ENCODE peak calls at places on chromosome 6, in seven cellular contexts. One of them, this sample, is unnamed.

GRCh38 chr6:144285798-144286502 is 815 bp downstream of the UTRN start:
- DNase-seq in neural progenitor cell: peak; percentile 71
- DNase-seq in PC-3: peak; percentile 57
- DNase-seq in HCT116: no peak
- DNase-seq in MM.1S: no peak
- DNase-seq in GM23338: peak; percentile 65
- DNase-seq in OCI-LY7: no peak
- DNase-seq in this sample: peak; percentile 74

GRCh38 chr6:62272118-62272517 is 13.9 kb downstream of the KHDRBS2 start:
- DNase-seq in neural progenitor cell: no peak
- DNase-seq in PC-3: peak; percentile 2
- DNase-seq in HCT116: no peak
- DNase-seq in MM.1S: no peak
- DNase-seq in GM23338: no peak
- DNase-seq in OCI-LY7: no peak
- DNase-seq in this sample: no peak

GRCh38 chr6:54335871-54336270 is 27.6 kb downstream of the TINAG start:
- DNase-seq in neural progenitor cell: no peak
- DNase-seq in PC-3: peak; percentile 95
- DNase-seq in HCT116: peak; percentile 78
- DNase-seq in MM.1S: no peak
- DNase-seq in GM23338: peak; percentile 34
- DNase-seq in OCI-LY7: no peak
- DNase-seq in this sample: peak; percentile 92

GRCh38 chr6:228881-229651 is 63.2 kb upstream of the DUSP22 start:
- DNase-seq in neural progenitor cell: no peak
- DNase-seq in PC-3: no peak
- DNase-seq in HCT116: no peak
- DNase-seq in MM.1S: peak; percentile 31
- DNase-seq in GM23338: no peak
- DNase-seq in OCI-LY7: no peak
- DNase-seq in this sample: no peak

GRCh38 chr6:158021376-158021775 is 39.7 kb downstream of the SYNJ2 start:
- DNase-seq in neural progenitor cell: no peak
- DNase-seq in PC-3: no peak
- DNase-seq in HCT116: no peak
- DNase-seq in MM.1S: no peak
- DNase-seq in GM23338: no peak
- DNase-seq in OCI-LY7: no peak
- DNase-seq in this sample: no peak

GRCh38 chr6:112183271-112183671 is 71.1 kb downstream of the LAMA4 start:
- DNase-seq in neural progenitor cell: no peak
- DNase-seq in PC-3: no peak
- DNase-seq in HCT116: no peak
- DNase-seq in MM.1S: no peak
- DNase-seq in GM23338: no peak
- DNase-seq in OCI-LY7: no peak
- DNase-seq in this sample: no peak

GRCh38 chr6:169984181-169985120 is 233.0 kb downstream of the ERMARD start:
- DNase-seq in neural progenitor cell: no peak
- DNase-seq in PC-3: no peak
- DNase-seq in HCT116: no peak
- DNase-seq in MM.1S: no peak
- DNase-seq in GM23338: no peak
- DNase-seq in OCI-LY7: no peak
- DNase-seq in this sample: no peak

GRCh38 chr6:165768961-165769360 is 105.9 kb upstream of the PDE10A start:
- DNase-seq in neural progenitor cell: no peak
- DNase-seq in PC-3: no peak
- DNase-seq in HCT116: no peak
- DNase-seq in MM.1S: no peak
- DNase-seq in GM23338: no peak
- DNase-seq in OCI-LY7: no peak
- DNase-seq in this sample: no peak

GRCh38 chr6:56314683-56315523 is 67.5 kb upstream of the COL21A1 start:
- DNase-seq in neural progenitor cell: peak; percentile 58
- DNase-seq in PC-3: peak; percentile 81
- DNase-seq in HCT116: peak; percentile 52
- DNase-seq in MM.1S: peak; percentile 40
- DNase-seq in GM23338: peak; percentile 77
- DNase-seq in OCI-LY7: peak; percentile 31
- DNase-seq in this sample: peak; percentile 57

GRCh38 chr6:139473239-139473701 is 98.8 kb upstream of the CITED2 start:
- DNase-seq in neural progenitor cell: peak; percentile 57
- DNase-seq in PC-3: no peak
- DNase-seq in HCT116: no peak
- DNase-seq in MM.1S: no peak
- DNase-seq in GM23338: peak; percentile 34
- DNase-seq in OCI-LY7: no peak
- DNase-seq in this sample: peak; percentile 53

GRCh38 chr6:144151010-144151727 is 852 bp downstream of the STX11 start:
- DNase-seq in neural progenitor cell: peak; percentile 15
- DNase-seq in PC-3: peak; percentile 13
- DNase-seq in HCT116: no peak
- DNase-seq in MM.1S: peak; percentile 49
- DNase-seq in GM23338: peak; percentile 9
- DNase-seq in OCI-LY7: peak; percentile 5
- DNase-seq in this sample: peak; percentile 59

GRCh38 chr6:30744054-30744805 is at the start of gene IER3:
- DNase-seq in neural progenitor cell: peak; percentile 88
- DNase-seq in PC-3: peak; percentile 90
- DNase-seq in HCT116: peak; percentile 96
- DNase-seq in MM.1S: peak; percentile 79
- DNase-seq in GM23338: peak; percentile 96
- DNase-seq in OCI-LY7: peak; percentile 67
- DNase-seq in this sample: peak; percentile 95

GRCh38 chr6:15876406-15876805 is 213.6 kb upstream of the DTNBP1 start:
- DNase-seq in neural progenitor cell: no peak
- DNase-seq in PC-3: peak; percentile 95
- DNase-seq in HCT116: no peak
- DNase-seq in MM.1S: no peak
- DNase-seq in GM23338: no peak
- DNase-seq in OCI-LY7: no peak
- DNase-seq in this sample: peak; percentile 84

GRCh38 chr6:170545405-170545804 is 7.7 kb downstream of the PSMB1 start:
- DNase-seq in neural progenitor cell: no peak
- DNase-seq in PC-3: no peak
- DNase-seq in HCT116: no peak
- DNase-seq in MM.1S: no peak
- DNase-seq in GM23338: no peak
- DNase-seq in OCI-LY7: no peak
- DNase-seq in this sample: no peak

GRCh38 chr6:91631227-91631626 is 1044.4 kb upstream of the MAP3K7 start:
- DNase-seq in neural progenitor cell: no peak
- DNase-seq in PC-3: no peak
- DNase-seq in HCT116: no peak
- DNase-seq in MM.1S: no peak
- DNase-seq in GM23338: no peak
- DNase-seq in OCI-LY7: no peak
- DNase-seq in this sample: no peak

GRCh38 chr6:31736768-31737314 is 511 bp upstream of the CLIC1 start:
- DNase-seq in neural progenitor cell: peak; percentile 41
- DNase-seq in PC-3: no peak
- DNase-seq in HCT116: no peak
- DNase-seq in MM.1S: no peak
- DNase-seq in GM23338: no peak
- DNase-seq in OCI-LY7: no peak
- DNase-seq in this sample: peak; percentile 27

GRCh38 chr6:45843848-45844521 is 171.7 kb downstream of the CLIC5 start:
- DNase-seq in neural progenitor cell: no peak
- DNase-seq in PC-3: no peak
- DNase-seq in HCT116: no peak
- DNase-seq in MM.1S: no peak
- DNase-seq in GM23338: no peak
- DNase-seq in OCI-LY7: no peak
- DNase-seq in this sample: peak; percentile 56

GRCh38 chr6:46882622-46883021 is 39.1 kb downstream of the ADGRF5 start:
- DNase-seq in neural progenitor cell: no peak
- DNase-seq in PC-3: no peak
- DNase-seq in HCT116: no peak
- DNase-seq in MM.1S: no peak
- DNase-seq in GM23338: no peak
- DNase-seq in OCI-LY7: no peak
- DNase-seq in this sample: no peak

GRCh38 chr6:42403415-42403814 is 48.3 kb downstream of the TRERF1 start:
- DNase-seq in neural progenitor cell: peak; percentile 42
- DNase-seq in PC-3: no peak
- DNase-seq in HCT116: no peak
- DNase-seq in MM.1S: no peak
- DNase-seq in GM23338: no peak
- DNase-seq in OCI-LY7: no peak
- DNase-seq in this sample: peak; percentile 40

GRCh38 chr6:3899061-3899460 is 49.9 kb downstream of the FAM50B start:
- DNase-seq in neural progenitor cell: no peak
- DNase-seq in PC-3: no peak
- DNase-seq in HCT116: no peak
- DNase-seq in MM.1S: no peak
- DNase-seq in GM23338: no peak
- DNase-seq in OCI-LY7: no peak
- DNase-seq in this sample: peak; percentile 6

GRCh38 chr6:83309344-83309743 is 116.2 kb downstream of the RWDD2A start:
- DNase-seq in neural progenitor cell: no peak
- DNase-seq in PC-3: no peak
- DNase-seq in HCT116: no peak
- DNase-seq in MM.1S: no peak
- DNase-seq in GM23338: no peak
- DNase-seq in OCI-LY7: no peak
- DNase-seq in this sample: no peak

GRCh38 chr6:3999800-4000661 is 78.9 kb downstream of the FAM217A start:
- DNase-seq in neural progenitor cell: peak; percentile 31
- DNase-seq in PC-3: no peak
- DNase-seq in HCT116: no peak
- DNase-seq in MM.1S: no peak
- DNase-seq in GM23338: peak; percentile 35
- DNase-seq in OCI-LY7: no peak
- DNase-seq in this sample: peak; percentile 42

GRCh38 chr6:108942556-108943492 is 94.6 kb downstream of the ARMC2 start:
- DNase-seq in neural progenitor cell: no peak
- DNase-seq in PC-3: no peak
- DNase-seq in HCT116: no peak
- DNase-seq in MM.1S: peak; percentile 56
- DNase-seq in GM23338: no peak
- DNase-seq in OCI-LY7: peak; percentile 57
- DNase-seq in this sample: no peak

GRCh38 chr6:149938571-149939462 is 3.0 kb upstream of the ULBP2 start:
- DNase-seq in neural progenitor cell: no peak
- DNase-seq in PC-3: peak; percentile 27
- DNase-seq in HCT116: no peak
- DNase-seq in MM.1S: peak; percentile 61
- DNase-seq in GM23338: no peak
- DNase-seq in OCI-LY7: no peak
- DNase-seq in this sample: peak; percentile 60

DNA sequence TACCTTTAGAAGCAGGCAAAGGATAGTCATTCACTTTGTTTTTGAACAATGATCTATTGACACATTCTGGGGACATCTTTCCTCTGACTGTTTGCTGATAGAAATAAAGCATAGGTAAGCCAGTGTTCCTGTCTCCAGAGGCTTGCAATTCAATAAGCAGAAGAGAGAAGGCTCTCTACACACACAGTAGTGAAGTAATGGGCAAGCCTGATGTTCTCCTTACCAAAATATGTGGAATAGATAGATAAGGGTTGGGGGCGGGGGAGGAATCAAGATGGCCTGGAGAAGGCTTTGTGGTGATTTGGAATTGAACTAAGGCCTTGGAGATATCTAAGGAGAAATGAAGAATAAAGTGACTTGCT is 27.3 kb downstream of the PAQR8 start:
- DNase-seq in neural progenitor cell: no peak
- DNase-seq in PC-3: no peak
- DNase-seq in HCT116: no peak
- DNase-seq in MM.1S: no peak
- DNase-seq in GM23338: no peak
- DNase-seq in OCI-LY7: no peak
- DNase-seq in this sample: no peak
- H3K4me3 ChIP-seq in neural progenitor cell: no peak overlapping the region
- H3K4me3 ChIP-seq in PC-3: no peak overlapping the region
- H3K4me3 ChIP-seq in HCT116: no peak overlapping the region
- H3K4me3 ChIP-seq in MM.1S: peak overlapping the region; percentile 36
- H3K4me3 ChIP-seq in GM23338: no peak overlapping the region
- H3K4me3 ChIP-seq in OCI-LY7: no peak overlapping the region
- H3K4me3 ChIP-seq in this sample: no peak overlapping the region

GRCh38 chr6:22821664-22822320 is 252.4 kb downstream of the HDGFL1 start:
- DNase-seq in neural progenitor cell: no peak
- DNase-seq in PC-3: no peak
- DNase-seq in HCT116: no peak
- DNase-seq in MM.1S: no peak
- DNase-seq in GM23338: no peak
- DNase-seq in OCI-LY7: no peak
- DNase-seq in this sample: peak; percentile 24
- TF ChIP-seq EZH2phosphoT487 in neural progenitor cell: no peak
- TF ChIP-seq EZH2phosphoT487 in PC-3: no peak
- TF ChIP-seq EZH2phosphoT487 in HCT116: no peak
- TF ChIP-seq EZH2phosphoT487 in MM.1S: no peak
- TF ChIP-seq EZH2phosphoT487 in GM23338: no peak
- TF ChIP-seq EZH2phosphoT487 in OCI-LY7: no peak
- TF ChIP-seq EZH2phosphoT487 in this sample: no peak

GRCh38 chr6:113539202-113539601 is 317.9 kb upstream of the MARCKS start:
- DNase-seq in neural progenitor cell: peak; percentile 33
- DNase-seq in PC-3: no peak
- DNase-seq in HCT116: no peak
- DNase-seq in MM.1S: no peak
- DNase-seq in GM23338: peak; percentile 17
- DNase-seq in OCI-LY7: no peak
- DNase-seq in this sample: no peak
- H3K4me3 ChIP-seq in neural progenitor cell: no peak overlapping the region
- H3K4me3 ChIP-seq in PC-3: no peak overlapping the region
- H3K4me3 ChIP-seq in HCT116: no peak overlapping the region
- H3K4me3 ChIP-seq in MM.1S: no peak overlapping the region
- H3K4me3 ChIP-seq in GM23338: no peak overlapping the region
- H3K4me3 ChIP-seq in OCI-LY7: no peak overlapping the region
- H3K4me3 ChIP-seq in this sample: no peak overlapping the region

DNA sequence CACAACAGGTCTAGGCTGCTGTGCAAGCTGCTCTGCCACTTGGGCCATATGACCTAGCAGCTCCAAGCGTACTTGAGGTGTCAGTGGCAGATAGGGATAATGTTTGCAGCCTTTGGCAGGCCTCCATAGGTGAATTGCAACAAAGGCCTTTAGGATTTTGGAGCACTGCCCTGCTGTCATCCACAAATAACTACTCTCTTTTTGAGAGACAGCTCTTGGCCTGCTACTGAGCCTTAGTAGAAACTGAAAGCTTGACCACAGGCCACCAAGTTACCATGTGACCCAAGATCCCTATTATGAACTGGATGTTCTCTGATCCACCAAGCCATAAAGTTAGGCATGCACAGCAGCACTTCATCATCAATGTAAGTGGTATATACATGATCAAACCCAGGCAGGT is 29.9 kb downstream of the FBXO30 start:
- DNase-seq in neural progenitor cell: no peak
- DNase-seq in PC-3: no peak
- DNase-seq in HCT116: no peak
- DNase-seq in MM.1S: peak; percentile 45
- DNase-seq in GM23338: no peak
- DNase-seq in OCI-LY7: no peak
- DNase-seq in this sample: no peak
- TF ChIP-seq EZH2phosphoT487 in neural progenitor cell: no peak
- TF ChIP-seq EZH2phosphoT487 in PC-3: no peak
- TF ChIP-seq EZH2phosphoT487 in HCT116: no peak
- TF ChIP-seq EZH2phosphoT487 in MM.1S: no peak
- TF ChIP-seq EZH2phosphoT487 in GM23338: no peak
- TF ChIP-seq EZH2phosphoT487 in OCI-LY7: no peak
- TF ChIP-seq EZH2phosphoT487 in this sample: no peak

GRCh38 chr6:90285611-90286381 is 10.8 kb downstream of the BACH2 start:
- DNase-seq in neural progenitor cell: peak; percentile 74
- DNase-seq in PC-3: peak; percentile 80
- DNase-seq in HCT116: peak; percentile 76
- DNase-seq in MM.1S: peak; percentile 98
- DNase-seq in GM23338: peak; percentile 78
- DNase-seq in OCI-LY7: peak; percentile 73
- DNase-seq in this sample: peak; percentile 96
- H3K4me3 ChIP-seq in neural progenitor cell: no peak overlapping the region
- H3K4me3 ChIP-seq in PC-3: peak overlapping the region; percentile 74
- H3K4me3 ChIP-seq in HCT116: peak overlapping the region; percentile 46
- H3K4me3 ChIP-seq in MM.1S: peak overlapping the region; percentile 56
- H3K4me3 ChIP-seq in GM23338: no peak overlapping the region
- H3K4me3 ChIP-seq in OCI-LY7: peak overlapping the region; percentile 65
- H3K4me3 ChIP-seq in this sample: peak overlapping the region; percentile 62